ENCODE peak calls at places on chromosomes 11 and 22, in six cellular contexts. G is NB4, V is A549, Y is endothelial cell of umbilical vein, I is IMR-90, U is stomach. Q is an unnamed sample.

GRCh38 chr11:131837562-131837961 is 467.1 kb downstream of the NTM start:
- DNase-seq in G (no peak), Y (no peak), I (no peak), U (no peak), V (no peak), Q (no peak)

GRCh38 chr11:26079966-26080365 is 252.0 kb upstream of the ANO3 start:
- DNase-seq in V (no peak), Y (no peak), I (no peak), G (no peak), U (no peak), Q (no peak)

GRCh38 chr11:130781906-130782305 is 134.4 kb downstream of the SNX19 start:
- DNase-seq in U (no peak), I (peak), V (peak), Y (peak), G (no peak), Q (no peak)

GRCh38 chr22:46965552-46966494 is 203.4 kb downstream of the TBC1D22A start:
- DNase-seq in G (no peak), U (no peak), V (no peak), Y (no peak), I (peak), Q (no peak)

GRCh38 chr22:48705917-48706605 is 1121.6 kb downstream of the BRD1 start:
- DNase-seq in Y (no peak), I (no peak), G (no peak), U (no peak), V (no peak), Q (no peak)

GRCh38 chr11:114738954-114739353 is 60.6 kb downstream of the NXPE2 start:
- DNase-seq in Y (peak), U (peak), G (peak), V (peak), I (peak), Q (peak)

GRCh38 chr11:73197348-73197747 is 20.7 kb upstream of the P2RY2 start:
- DNase-seq in Y (no peak), I (no peak), V (no peak), G (no peak), U (no peak), Q (no peak)

GRCh38 chr11:73314121-73314948 is 6.3 kb downstream of the ARHGEF17 start:
- DNase-seq in V (no peak), U (no peak), Y (no peak), I (peak), G (peak), Q (no peak)

GRCh38 chr11:111334495-111335123 is 36.3 kb downstream of the POU2AF3 start:
- DNase-seq in G (no peak), V (no peak), U (peak), I (no peak), Y (no peak), Q (no peak)

GRCh38 chr11:45180888-45181594 is 34.6 kb downstream of the PRDM11 start:
- DNase-seq in G (peak), U (peak), Y (peak), V (peak), I (peak), Q (peak)

GRCh38 chr22:42792909-42793847 is 63.9 kb downstream of the ARFGAP3 start:
- DNase-seq in I (no peak), V (no peak), G (no peak), Y (no peak), U (peak), Q (no peak)

GRCh38 chr11:19379465-19379864 is 138.7 kb upstream of the E2F8 start:
- DNase-seq in V (no peak), I (peak), G (no peak), Y (no peak), U (no peak), Q (no peak)

GRCh38 chr11:110524227-110524626 is 94.5 kb downstream of the FDX1 start:
- DNase-seq in U (no peak), G (no peak), Y (no peak), V (no peak), I (peak), Q (no peak)

GRCh38 chr11:111528557-111528956 is 12.0 kb upstream of the LAYN start:
- DNase-seq in G (no peak), Y (no peak), U (no peak), V (no peak), I (peak), Q (no peak)

GRCh38 chr22:41526802-41527799 is 17.2 kb downstream of the POLR3H start:
- DNase-seq in Y (no peak), V (peak), G (peak), I (peak), U (peak), Q (peak)

GRCh38 chr11:12284321-12285050 is 92.9 kb upstream of the PARVA start:
- DNase-seq in G (peak), V (no peak), U (peak), Y (peak), I (peak), Q (no peak)

GRCh38 chr11:32785262-32785661 is 9.2 kb downstream of the CCDC73 start:
- DNase-seq in G (no peak), Y (no peak), U (no peak), V (no peak), I (no peak), Q (no peak)

GRCh38 chr22:22463855-22464540 is 44.5 kb downstream of the ZNF280B start:
- DNase-seq in Y (peak), U (peak), G (peak), V (peak), I (peak), Q (peak)

GRCh38 chr11:14065153-14065552 is 102.6 kb downstream of the SPON1 start:
- DNase-seq in Y (no peak), U (no peak), G (no peak), I (no peak), V (no peak), Q (no peak)

GRCh38 chr11:123654566-123655081 is at the start of gene SCN3B:
- DNase-seq in V (peak), Y (peak), G (peak), U (peak), I (peak), Q (peak)

GRCh38 chr11:134500621-134501020 is 88.6 kb upstream of the B3GAT1 start:
- DNase-seq in I (no peak), G (no peak), V (no peak), U (peak), Y (no peak), Q (no peak)

GRCh38 chr22:42320463-42321416 is 50.3 kb upstream of the TCF20 start:
- DNase-seq in Y (no peak), V (no peak), I (no peak), U (peak), G (no peak), Q (no peak)

GRCh38 chr11:12110714-12111481 is 508 bp downstream of the MICAL2 start:
- DNase-seq in I (no peak), G (peak), Y (no peak), U (no peak), V (no peak), Q (peak)

GRCh38 chr11:96827164-96827563 is 437.4 kb downstream of the JRKL start:
- DNase-seq in U (no peak), G (no peak), V (no peak), Y (no peak), I (peak), Q (no peak)

GRCh38 chr22:31874821-31875220 is 69.5 kb upstream of the YWHAH start:
- DNase-seq in V (no peak), U (no peak), Y (no peak), I (no peak), G (no peak), Q (no peak)

GRCh38 chr11:67700548-67701262 is 26.3 kb upstream of the ALDH3B2 start:
- DNase-seq in U (no peak), Y (no peak), I (no peak), V (no peak), G (no peak), Q (no peak)

GRCh38 chr11:9180784-9181183 is 84.4 kb downstream of the DENND5A start:
- DNase-seq in Y (peak), U (no peak), G (no peak), V (no peak), I (peak), Q (no peak)

GRCh38 chr11:64283092-64283491 is 1.4 kb downstream of the BAD start:
- DNase-seq in Y (no peak), I (no peak), G (no peak), V (no peak), U (no peak), Q (no peak)

GRCh38 chr11:64286801-64287159 is 1.1 kb downstream of the GPR137 start:
- DNase-seq in I (no peak), V (no peak), U (no peak), Y (no peak), G (no peak), Q (no peak)

GRCh38 chr11:64285885-64286800 is 495 bp downstream of the GPR137 start:
- DNase-seq in G (peak), I (no peak), U (no peak), Y (no peak), V (peak), Q (no peak)

GRCh38 chr11:64284048-64284961 is at the start of gene BAD:
- DNase-seq in Y (peak), V (peak), U (peak), I (peak), G (peak), Q (peak)

GRCh38 chr11:64284962-64285884 is at the start of gene GPR137:
- DNase-seq in V (peak), I (peak), Y (peak), G (peak), U (peak), Q (peak)
- TF ChIP-seq POLR2A in V (peak), I (no peak), Y (peak), G (peak), U (no peak), Q (peak)

DNA sequence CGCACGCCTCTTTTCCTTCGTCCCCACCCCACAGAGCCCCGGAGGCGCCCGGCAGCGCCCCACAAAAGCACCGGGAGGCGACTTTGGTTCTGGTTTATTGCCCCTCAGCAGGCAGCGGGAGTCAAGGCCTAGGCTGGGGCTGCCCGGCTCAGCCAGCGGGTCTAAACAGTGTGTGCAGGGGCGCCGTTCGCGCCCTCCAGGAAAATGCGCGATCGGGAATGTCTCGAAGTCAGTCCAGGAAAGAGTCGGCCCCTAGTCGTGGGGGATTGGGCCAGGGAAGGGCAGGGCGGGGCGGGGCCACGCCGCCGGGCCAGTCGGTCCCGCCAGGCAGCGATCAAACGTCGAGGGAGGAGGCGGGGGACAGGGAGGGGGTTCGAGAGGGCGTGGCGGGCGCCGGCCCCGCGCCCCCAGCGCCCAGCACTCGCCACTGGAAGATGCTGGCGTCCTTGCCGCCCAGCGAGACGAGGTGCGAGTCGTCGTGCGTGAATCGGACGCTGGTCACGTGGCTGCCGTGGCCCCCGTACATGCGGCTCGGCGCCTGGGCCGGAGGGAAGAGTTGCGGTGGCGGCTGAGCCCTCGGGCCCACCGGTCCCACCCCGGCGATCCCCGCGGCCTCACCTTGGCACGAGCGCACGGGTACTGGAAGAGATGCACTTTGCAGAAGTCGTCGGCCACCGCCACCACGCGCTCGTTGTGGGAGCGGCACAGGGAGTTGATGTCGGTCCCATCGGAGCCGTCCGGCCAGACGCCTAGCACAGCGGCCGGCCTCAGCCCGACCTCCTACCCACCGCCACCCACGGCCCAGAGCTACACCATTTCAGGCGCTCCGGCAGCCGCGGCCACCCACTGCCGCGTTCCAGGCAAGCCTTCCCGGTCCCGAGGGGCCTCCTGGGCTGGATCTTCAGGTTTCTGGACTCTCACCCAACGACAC is 741 bp upstream of the MTA2 start:
- DNase-seq in Y (no peak), I (peak), U (peak), G (no peak), V (no peak), Q (peak)
- TF ChIP-seq POLR2A in Y (no peak), I (no peak), U (no peak), G (no peak), V (no peak), Q (no peak)

GRCh38 chr11:106684944-106685343 is 333.3 kb downstream of the GUCY1A2 start:
- DNase-seq in V (no peak), G (no peak), U (no peak), Y (no peak), I (no peak), Q (no peak)
- TF ChIP-seq POLR2A in V (no peak), G (no peak), U (no peak), Y (no peak), I (no peak), Q (no peak)

DNA sequence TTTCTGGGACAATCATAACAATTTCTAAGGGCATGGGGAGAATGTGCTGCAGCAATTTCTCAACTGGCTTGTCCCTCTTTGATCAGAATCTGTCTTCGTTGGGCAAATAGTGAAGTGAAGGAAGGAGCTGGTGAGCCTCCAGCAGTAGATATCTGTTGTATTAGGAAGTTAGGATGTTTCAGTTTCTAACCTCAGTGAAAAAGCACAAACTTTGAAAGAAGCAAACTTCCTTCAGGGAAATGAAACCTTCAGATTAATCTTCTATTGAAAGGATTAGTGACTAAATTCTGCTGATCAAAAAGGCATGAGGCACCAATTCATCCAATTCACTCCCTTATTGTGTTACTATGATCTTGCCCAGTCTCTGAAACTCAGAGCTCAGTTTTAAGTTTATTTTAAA is 24.3 kb downstream of the LMO2 start:
- DNase-seq in G (no peak), Y (no peak), I (no peak), U (no peak), V (no peak), Q (no peak)
- TF ChIP-seq POLR2A in G (no peak), Y (no peak), I (no peak), U (no peak), V (no peak), Q (no peak)

GRCh38 chr22:39502109-39502788 is at the start of gene MIEF1:
- DNase-seq in V (peak), Y (peak), G (peak), U (peak), I (peak), Q (peak)
- TF ChIP-seq POLR2A in V (peak), Y (peak), G (no peak), U (no peak), I (no peak), Q (peak)

GRCh38 chr11:62791501-62792192 is at the start of gene TMEM223:
- DNase-seq in U (peak), G (peak), I (peak), V (peak), Y (peak), Q (peak)
- TF ChIP-seq POLR2A in U (no peak), G (peak), I (peak), V (peak), Y (peak), Q (peak)

DNA sequence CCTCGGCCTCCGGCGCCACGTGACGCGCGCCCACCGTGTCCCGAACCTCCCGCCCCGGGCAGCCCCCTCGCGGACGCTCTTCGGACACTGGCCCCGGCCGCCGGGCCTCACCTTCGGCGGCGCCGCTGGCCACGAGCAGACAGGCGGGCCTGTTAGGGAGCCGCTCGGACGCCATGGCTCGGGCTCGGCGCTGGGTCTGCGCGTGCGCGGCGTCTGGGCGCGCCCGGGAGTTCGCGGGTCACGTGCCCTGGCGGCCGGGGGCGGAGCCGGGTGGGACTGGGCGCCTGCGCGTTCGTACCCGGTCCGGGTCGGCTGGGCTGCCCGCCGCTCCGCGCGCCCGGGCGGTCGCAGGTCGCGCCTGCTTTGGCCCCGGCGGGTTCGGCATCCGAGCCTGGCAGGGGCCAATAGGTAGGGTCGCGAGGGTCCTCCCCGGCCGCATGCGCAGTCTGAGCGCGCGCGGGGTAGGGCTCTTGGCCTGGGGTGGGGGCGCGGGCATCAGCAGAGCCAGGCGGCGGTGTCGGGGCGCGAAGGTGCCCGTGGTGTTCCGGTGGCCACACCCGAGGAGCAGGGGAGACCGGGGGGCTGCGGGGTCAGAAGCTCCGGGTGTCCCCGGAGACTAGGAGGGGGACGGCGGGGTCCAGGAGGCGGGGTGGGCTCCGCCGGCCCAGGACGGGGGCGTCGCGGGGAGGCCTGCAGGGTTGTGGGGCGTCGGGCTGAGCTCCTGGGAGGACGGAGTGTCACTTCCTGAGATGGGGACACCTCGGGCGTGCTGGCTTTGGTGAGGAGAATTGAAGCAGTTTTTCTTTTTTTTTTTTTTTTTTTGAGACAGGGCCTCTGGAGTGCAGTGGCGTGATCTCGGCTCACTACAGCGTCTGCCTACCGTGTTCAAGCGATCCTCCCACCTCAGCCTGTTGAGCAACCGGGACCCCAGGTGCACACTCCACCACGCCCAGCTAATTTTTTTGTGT is at the start of gene GATD1:
- DNase-seq in I (peak), G (peak), V (peak), U (peak), Y (peak), Q (peak)
- TF ChIP-seq POLR2A in I (peak), G (peak), V (peak), U (no peak), Y (peak), Q (peak)

DNA sequence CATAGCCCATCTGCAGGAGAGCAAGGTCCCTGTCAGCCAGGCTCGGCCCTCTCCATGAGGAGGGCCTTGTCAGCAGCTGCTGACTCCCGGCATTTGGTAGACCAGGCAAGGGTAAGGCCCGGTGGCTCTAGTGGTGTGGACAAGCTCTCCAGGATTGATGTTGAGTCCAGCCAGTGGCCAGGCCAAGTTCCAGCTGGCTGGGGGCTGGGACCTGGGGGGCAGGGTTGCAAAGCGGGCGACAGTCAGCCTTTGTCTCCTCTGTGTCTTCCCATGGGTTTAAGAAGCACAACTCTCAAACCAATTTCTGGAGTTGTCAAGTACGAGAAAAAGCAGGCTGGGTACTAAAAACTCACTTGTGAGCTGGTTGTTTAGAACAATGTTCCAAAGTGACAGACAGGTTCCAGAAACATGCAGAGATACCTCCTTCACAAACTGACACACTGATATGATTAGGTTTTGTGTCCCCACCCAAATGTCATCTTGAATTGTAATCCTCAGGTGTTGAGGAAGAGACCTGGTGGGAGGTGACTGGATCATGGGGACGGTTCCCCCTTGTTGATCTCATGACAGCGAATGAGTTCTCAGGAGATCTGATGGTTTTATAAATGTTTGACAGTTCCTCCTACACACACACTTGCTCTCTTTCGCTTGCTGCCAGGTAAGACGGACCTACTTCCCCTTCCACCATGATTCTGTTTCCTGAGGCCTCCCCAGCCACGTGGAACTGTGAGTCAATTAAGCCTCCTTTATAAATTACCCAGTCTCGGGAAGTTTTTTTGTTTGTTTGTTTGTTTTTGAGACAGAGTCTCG is 52.3 kb upstream of the SERPIND1 start:
- DNase-seq in U (no peak), V (no peak), Y (no peak), G (no peak), I (no peak), Q (no peak)
- TF ChIP-seq POLR2A in U (no peak), V (no peak), Y (no peak), G (no peak), I (no peak), Q (no peak)